ENCODE peak calls at places on chromosomes 3 and 15, in six cellular contexts. D, M, H, O, Z and I are unnamed samples.

GRCh38 chr3:188842628-188843027 is 329.1 kb upstream of the TPRG1 start:
- DNase-seq in M (no peak), D (no peak), O (no peak), H (no peak), Z (no peak), I (no peak)

GRCh38 chr3:138360272-138361192 is 12.2 kb downstream of the MRAS start:
- DNase-seq in H (no peak), Z (peak), O (no peak), M (no peak), D (no peak), I (no peak)

GRCh38 chr3:134054231-134054630 is 24.5 kb upstream of the SLCO2A1 start:
- DNase-seq in Z (no peak), O (no peak), D (no peak), H (no peak), M (no peak), I (no peak)

GRCh38 chr3:77254967-77255831 is 215.3 kb downstream of the ROBO2 start:
- DNase-seq in D (peak), Z (no peak), O (no peak), M (no peak), H (peak), I (no peak)

GRCh38 chr3:59843816-59844215 is 794.0 kb upstream of the CFAP20DC start:
- DNase-seq in D (no peak), O (no peak), H (no peak), M (no peak), Z (no peak), I (no peak)

GRCh38 chr3:180417241-180417640 is 184.7 kb upstream of the TTC14 start:
- DNase-seq in O (no peak), M (no peak), H (no peak), D (no peak), Z (no peak), I (no peak)

GRCh38 chr3:46898321-46899150 is 21.0 kb downstream of the PTH1R start:
- DNase-seq in M (no peak), Z (no peak), O (no peak), H (no peak), D (no peak), I (peak)

GRCh38 chr15:42275780-42276395 is 2.7 kb upstream of the TMEM87A start:
- DNase-seq in Z (no peak), D (no peak), M (no peak), O (no peak), H (no peak), I (no peak)

GRCh38 chr15:45338417-45338816 is 39.9 kb downstream of the GATM start:
- DNase-seq in O (no peak), M (no peak), H (no peak), Z (no peak), D (no peak), I (no peak)

GRCh38 chr3:66399529-66400232 is 101.1 kb downstream of the LRIG1 start:
- DNase-seq in Z (no peak), D (no peak), M (peak), H (no peak), O (no peak), I (no peak)

GRCh38 chr3:189954733-189955665 is 165.7 kb downstream of the P3H2 start:
- DNase-seq in D (no peak), H (no peak), M (no peak), Z (no peak), O (no peak), I (no peak)

GRCh38 chr3:11651900-11652299 is 8.2 kb upstream of the VGLL4 start:
- DNase-seq in O (no peak), D (peak), M (no peak), H (no peak), Z (no peak), I (no peak)